ENCODE peak calls at places on chromosomes 7 and 10, in ten cellular contexts. Q is NCI-H82, T is psoas muscle, L is T follicular helper cell, F is midbrain, P is NCI-H526 treated with DMSO at 0.1 percent for 48 hours, R is GOT3, U is coronary artery, O is tibial artery, I is fibroblast of pulmonary artery. N is an unnamed sample.

GRCh38 chr10:80461208-80462183 is 7.4 kb downstream of the TSPAN14 start:
- DNase-seq in R (no peak), U (no peak), I (peak; percentile 64), L (no peak), O (no peak), T (no peak), P (no peak), F (no peak), Q (peak; percentile 12), N (no peak)

GRCh38 chr10:61869772-61870520 is 31.6 kb upstream of the ARID5B start:
- DNase-seq in I (peak; percentile 74), R (no peak), T (no peak), F (no peak), Q (no peak), P (no peak), L (no peak), O (no peak), U (no peak), N (no peak)

GRCh38 chr7:47435889-47436312 is 146.0 kb downstream of the TNS3 start:
- DNase-seq in U (no peak), Q (peak; percentile 66), I (peak; percentile 89), F (peak; percentile 77), R (no peak), O (peak; percentile 85), L (no peak), P (peak; percentile 14), T (peak; percentile 73), N (no peak)

GRCh38 chr10:81130014-81130413 is 592.3 kb downstream of the SH2D4B start:
- DNase-seq in I (no peak), O (no peak), L (no peak), P (no peak), Q (no peak), R (no peak), U (no peak), F (no peak), T (no peak), N (no peak)

GRCh38 chr7:131529179-131529578 is 27.2 kb downstream of the PODXL start:
- DNase-seq in Q (no peak), O (no peak), T (no peak), L (no peak), R (no peak), F (no peak), I (no peak), U (no peak), P (no peak), N (no peak)

GRCh38 chr7:22025075-22025474 is 79.4 kb upstream of the CDCA7L start:
- DNase-seq in F (no peak), L (no peak), R (no peak), O (no peak), Q (no peak), I (no peak), P (no peak), U (no peak), T (no peak), N (no peak)

GRCh38 chr10:69201045-69201444 is 19.1 kb upstream of the HKDC1 start:
- DNase-seq in F (no peak), O (no peak), R (no peak), I (no peak), T (no peak), Q (no peak), U (no peak), L (no peak), P (no peak), N (no peak)

GRCh38 chr10:132374612-132375011 is 22.4 kb upstream of the PWWP2B start:
- DNase-seq in L (no peak), I (no peak), P (no peak), O (peak; percentile 55), R (no peak), Q (no peak), F (no peak), T (peak; percentile 2), U (no peak), N (peak; percentile 39)

GRCh38 chr7:27175626-27176342 is 1.7 kb upstream of the HOXA10 start:
- DNase-seq in L (no peak), R (no peak), I (no peak), O (peak; percentile 67), U (no peak), P (no peak), Q (no peak), T (no peak), F (no peak), N (no peak)

GRCh38 chr7:14507617-14508016 is 394.9 kb downstream of the DGKB start:
- DNase-seq in O (no peak), P (no peak), F (no peak), T (no peak), U (no peak), R (no peak), I (peak; percentile 33), Q (no peak), L (no peak), N (no peak)

GRCh38 chr10:103792547-103792946 is 62.8 kb downstream of the SH3PXD2A start:
- DNase-seq in R (no peak), U (no peak), Q (no peak), F (no peak), P (no peak), L (no peak), I (peak; percentile 6), T (no peak), O (no peak), N (no peak)

GRCh38 chr7:71657386-71657785 is 525.4 kb downstream of the GALNT17 start:
- DNase-seq in L (no peak), P (no peak), O (no peak), F (no peak), R (no peak), U (no peak), I (no peak), T (no peak), Q (no peak), N (no peak)

GRCh38 chr10:48468130-48468790 is 136.6 kb downstream of the ARHGAP22 start:
- DNase-seq in U (no peak), R (no peak), O (no peak), Q (no peak), L (no peak), I (no peak), T (no peak), P (no peak), F (no peak), N (no peak)